ENCODE peak calls at places on chromosomes 6 and 20, in six cellular contexts. C is adrenal gland; L is CD8-positive, alpha-beta T cell; T is testis; B is stomach; H is mesendoderm. K is an unnamed sample.

GRCh38 chr20:15205719-15206118 is 868.3 kb upstream of the FLRT3 start:
- DNase-seq in C (no peak), L (no peak), T (no peak), B (no peak), H (no peak), K (no peak)

GRCh38 chr6:167647750-167648470 is 178.8 kb upstream of the AFDN start:
- DNase-seq in C (no peak), L (no peak), T (no peak), B (no peak), H (no peak), K (no peak)

GRCh38 chr6:38220069-38220723 is 400.7 kb downstream of the ZFAND3 start:
- DNase-seq in C (no peak), L (no peak), T (no peak), B (no peak), H (no peak), K (no peak)

GRCh38 chr6:35158520-35158919 is 17.4 kb upstream of the TCP11 start:
- DNase-seq in C (no peak), L (no peak), T (no peak), B (no peak), H (no peak), K (no peak)

GRCh38 chr6:52503853-52504777 is 72.7 kb downstream of the TRAM2 start:
- DNase-seq in C (peak; percentile 85), L (no peak), T (peak; percentile 64), B (peak; percentile 98), H (peak; percentile 57), K (peak; percentile 61)

GRCh38 chr6:129860901-129861665 is at the start of gene TMEM244:
- DNase-seq in C (no peak), L (peak; percentile 30), T (no peak), B (no peak), H (peak; percentile 45), K (no peak)

GRCh38 chr6:167687035-167687720 is 139.5 kb upstream of the AFDN start:
- DNase-seq in C (no peak), L (no peak), T (no peak), B (no peak), H (no peak), K (no peak)

GRCh38 chr20:41392871-41393704 is 26.5 kb upstream of the EMILIN3 start:
- DNase-seq in C (peak; percentile 75), L (no peak), T (peak; percentile 95), B (peak; percentile 32), H (no peak), K (peak; percentile 54)

GRCh38 chr20:18743665-18744440 is 69.7 kb upstream of the SCP2D1 start:
- DNase-seq in C (no peak), L (no peak), T (no peak), B (no peak), H (no peak), K (no peak)

GRCh38 chr20:6466065-6466810 is 301.2 kb upstream of the BMP2 start:
- DNase-seq in C (no peak), L (no peak), T (no peak), B (no peak), H (no peak), K (no peak)

GRCh38 chr20:41848180-41848579 is 230.0 kb upstream of the CHD6 start:
- DNase-seq in C (no peak), L (no peak), T (no peak), B (no peak), H (peak; percentile 26), K (no peak)

GRCh38 chr20:55067158-55067825 is 591.9 kb downstream of the DOK5 start:
- DNase-seq in C (no peak), L (no peak), T (no peak), B (no peak), H (no peak), K (no peak)

GRCh38 chr6:14706378-14706929 is 539.4 kb upstream of the JARID2 start:
- DNase-seq in C (peak; percentile 29), L (no peak), T (no peak), B (no peak), H (no peak), K (no peak)

DNA sequence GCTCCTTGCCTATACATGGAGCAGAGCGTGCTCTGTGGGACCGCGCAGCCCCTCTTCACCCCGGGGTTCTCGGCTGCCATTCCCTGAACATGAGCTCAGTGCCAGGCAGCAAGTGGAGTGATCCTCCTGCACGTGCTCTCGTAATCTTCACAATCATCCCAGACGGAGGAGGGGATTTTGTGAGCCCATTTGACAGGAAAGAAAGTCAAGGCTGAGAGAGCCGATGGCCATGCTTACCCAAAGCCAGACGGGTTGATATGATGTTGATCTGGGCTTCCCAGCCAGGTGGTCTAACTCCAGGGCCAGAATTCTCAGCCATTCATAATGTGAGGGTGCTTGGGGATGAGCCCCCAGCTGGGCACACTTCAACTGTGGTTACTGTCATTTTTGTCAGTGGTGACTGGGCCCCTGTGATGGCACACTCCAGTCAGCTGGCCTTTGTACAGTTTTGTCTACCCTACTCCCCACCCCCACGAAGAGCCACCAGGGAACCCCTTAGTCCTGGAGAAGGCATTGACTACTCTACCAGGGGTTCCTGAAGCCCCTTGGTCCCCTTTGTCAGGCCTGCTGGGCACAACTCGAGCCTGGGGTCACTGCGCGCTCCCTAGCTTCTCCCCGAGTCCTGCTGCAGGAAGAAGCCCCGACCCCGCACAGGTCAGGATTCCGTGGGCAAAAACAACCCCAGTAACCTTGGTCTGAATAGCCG is 1.5 kb downstream of the APCDD1L start:
- DNase-seq in C (no peak), L (no peak), T (no peak), B (no peak), H (no peak), K (no peak)
- H3K4me3 ChIP-seq in C (no peak overlapping the region), L (no peak overlapping the region), T (no peak overlapping the region), B (no peak overlapping the region), H (no peak overlapping the region), K (no peak overlapping the region)

GRCh38 chr6:152268846-152269442 is 368.2 kb downstream of the SYNE1 start:
- DNase-seq in C (no peak), L (no peak), T (no peak), B (no peak), H (no peak), K (no peak)

GRCh38 chr6:152265651-152266050 is 371.5 kb downstream of the SYNE1 start:
- DNase-seq in C (no peak), L (no peak), T (no peak), B (no peak), H (no peak), K (no peak)

GRCh38 chr6:152271681-152272464 is 365.3 kb downstream of the SYNE1 start:
- DNase-seq in C (peak; percentile 57), L (no peak), T (peak; percentile 47), B (no peak), H (peak; percentile 84), K (no peak)

GRCh38 chr6:152270301-152270925 is 366.7 kb downstream of the SYNE1 start:
- DNase-seq in C (no peak), L (no peak), T (no peak), B (no peak), H (peak; percentile 81), K (no peak)

GRCh38 chr6:152267967-152268845 is 369.0 kb downstream of the SYNE1 start:
- DNase-seq in C (no peak), L (no peak), T (no peak), B (no peak), H (peak; percentile 47), K (peak; percentile 43)
- H3K4me1 ChIP-seq in C (peaks cover 3% of the 10 kb centered on the region), L (no peaks in the 10 kb centered on the region), T (peaks cover 19% of the 10 kb centered on the region), B (peaks cover 57% of the 10 kb centered on the region), H (peaks cover 15% of the 10 kb centered on the region), K (peaks cover 13% of the 10 kb centered on the region)

DNA sequence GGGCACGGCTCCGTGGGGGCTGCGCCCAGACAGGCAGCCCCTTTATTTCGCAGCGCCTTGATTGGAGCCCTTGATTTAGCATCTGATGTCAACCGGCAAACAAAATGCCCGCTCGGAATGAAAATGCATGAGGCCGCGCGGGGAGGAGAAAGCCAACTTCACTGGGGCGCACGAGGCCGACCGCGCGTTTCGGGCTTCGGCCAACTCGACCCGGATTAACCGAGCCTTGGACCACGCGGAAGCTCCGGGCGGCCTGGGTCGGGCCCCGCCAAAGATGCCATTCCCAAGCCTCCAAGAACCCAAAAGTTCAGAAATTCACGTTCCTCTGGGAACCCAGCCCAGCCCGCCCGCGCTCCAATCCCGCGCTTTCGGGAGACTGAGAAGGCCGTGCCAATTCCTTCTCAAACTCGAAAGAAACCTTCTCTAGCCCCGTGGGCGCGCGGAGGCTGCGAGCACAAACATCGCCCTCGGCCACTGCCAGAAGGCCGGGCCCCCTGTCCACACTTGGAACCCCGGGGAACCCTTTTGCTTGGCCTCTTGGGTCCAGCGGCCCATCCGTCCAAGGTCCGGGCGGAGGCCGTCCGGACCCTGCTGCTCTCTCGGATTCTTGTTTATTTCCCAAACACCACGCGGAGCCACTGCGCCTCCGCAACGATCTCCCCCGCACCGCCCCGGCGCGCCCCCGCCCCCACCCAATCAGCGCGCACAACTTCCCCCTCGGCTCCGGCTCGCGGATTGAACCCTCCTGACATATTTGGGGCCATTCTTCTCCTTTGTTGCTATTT is 816 bp upstream of the INSM1 start:
- DNase-seq in C (no peak), L (no peak), T (no peak), B (no peak), H (peak; percentile 39), K (peak; percentile 36)
- H3K4me3 ChIP-seq in C (peak overlapping the region; percentile 36), L (no peak overlapping the region), T (peak overlapping the region; percentile 32), B (peak overlapping the region; percentile 46), H (no peak overlapping the region), K (no peak overlapping the region)

DNA sequence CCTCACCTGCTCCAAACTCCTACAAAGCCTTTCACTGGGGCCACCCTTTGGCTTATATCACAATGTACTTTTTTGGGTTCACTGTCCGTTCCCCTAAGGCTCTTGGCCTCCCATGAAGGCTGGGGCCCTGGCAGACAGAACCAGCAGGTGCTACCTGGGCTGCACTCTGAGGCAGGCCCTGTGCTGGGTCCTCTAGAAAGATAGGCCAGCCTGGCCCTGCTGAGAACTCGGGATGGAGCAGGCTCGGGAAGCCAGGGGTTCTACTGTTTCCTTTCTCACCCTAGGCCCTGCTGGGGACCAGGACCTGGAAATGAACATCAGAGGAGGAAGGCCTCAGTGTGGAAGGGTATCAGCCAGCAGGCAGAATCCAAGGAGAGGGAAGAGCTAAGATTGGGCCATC is 79.5 kb downstream of the MRPL14 start:
- DNase-seq in C (no peak), L (no peak), T (no peak), B (no peak), H (no peak), K (no peak)
- H3K4me1 ChIP-seq in C (peaks cover 4% of the 10 kb centered on the region), L (no peaks in the 10 kb centered on the region), T (peaks cover 14% of the 10 kb centered on the region), B (peaks cover 64% of the 10 kb centered on the region), H (peaks cover 12% of the 10 kb centered on the region), K (peaks cover 59% of the 10 kb centered on the region)

GRCh38 chr20:2135018-2135417 is 33.4 kb downstream of the STK35 start:
- DNase-seq in C (no peak), L (no peak), T (no peak), B (no peak), H (no peak), K (no peak)
- H3K4me3 ChIP-seq in C (no peak overlapping the region), L (no peak overlapping the region), T (no peak overlapping the region), B (no peak overlapping the region), H (no peak overlapping the region), K (no peak overlapping the region)

GRCh38 chr6:157880534-157880933 is 57.5 kb downstream of the SNX9 start:
- DNase-seq in C (no peak), L (no peak), T (no peak), B (no peak), H (no peak), K (no peak)
- H3K4me1 ChIP-seq in C (no peaks in the 10 kb centered on the region), L (peaks cover 38% of the 10 kb centered on the region), T (no peaks in the 10 kb centered on the region), B (peaks cover 29% of the 10 kb centered on the region), H (no peaks in the 10 kb centered on the region), K (no peaks in the 10 kb centered on the region)